ENCODE peak calls at places on chromosomes 1 and 21, in eight cellular contexts. L is tibial artery, P is uterus, S is lower lobe of right lung, A is K562, G is left ventricle myocardium inferior, K is epithelial cell of esophagus, M is choroid plexus epithelial cell. X is an unnamed sample.
A peak's percentile ranks its signal among the peaks of the same experiment; 100 is the strongest.

GRCh38 chr1:32275424-32275823 is 16.5 kb upstream of the HDAC1 start:
- DNase-seq in P (no peak), L (no peak), A (peak; percentile 21), G (no peak), K (peak; percentile 63), S (no peak), M (peak; percentile 45), X (no peak)

GRCh38 chr1:235411489-235412486 is 44.6 kb downstream of the TBCE start:
- DNase-seq in K (peak; percentile 23), M (no peak), G (no peak), P (no peak), L (no peak), S (no peak), A (no peak), X (no peak)

GRCh38 chr1:199684686-199685273 is 342.7 kb upstream of the NR5A2 start:
- DNase-seq in P (no peak), S (no peak), L (no peak), M (peak; percentile 88), A (peak; percentile 45), G (no peak), K (peak; percentile 72), X (no peak)

GRCh38 chr1:67052741-67053534 is 1.0 kb downstream of the SLC35D1 start:
- DNase-seq in A (peak; percentile 31), S (peak; percentile 55), P (peak; percentile 32), G (peak; percentile 22), L (no peak), K (peak; percentile 94), M (peak; percentile 60), X (no peak)

GRCh38 chr1:28112388-28113311 is 24.2 kb upstream of the EYA3 start:
- DNase-seq in K (peak; percentile 26), S (peak; percentile 65), L (peak; percentile 61), M (peak; percentile 46), P (no peak), A (peak; percentile 66), G (no peak), X (peak; percentile 97)

GRCh38 chr21:29145837-29146453 is 15.5 kb downstream of the MAP3K7CL start:
- DNase-seq in K (peak; percentile 92), L (no peak), A (no peak), M (no peak), S (no peak), G (no peak), P (no peak), X (no peak)

GRCh38 chr21:33403786-33404571 is 766 bp downstream of the IFNGR2 start:
- DNase-seq in P (peak; percentile 54), L (peak; percentile 80), M (peak; percentile 65), A (peak; percentile 71), K (peak; percentile 38), G (peak; percentile 64), S (peak; percentile 75), X (peak; percentile 48)

GRCh38 chr1:39061951-39062350 is 35.8 kb downstream of the NDUFS5 start:
- DNase-seq in K (no peak), P (no peak), A (no peak), M (peak; percentile 74), G (no peak), S (no peak), L (no peak), X (no peak)

GRCh38 chr1:209652873-209653401 is 712 bp upstream of the LAMB3 start:
- DNase-seq in M (peak; percentile 86), G (peak; percentile 77), P (no peak), A (peak; percentile 45), S (peak; percentile 92), K (peak; percentile 100), L (peak; percentile 79), X (peak; percentile 64)

GRCh38 chr1:119626146-119626545 is 21.9 kb downstream of the ZNF697 start:
- DNase-seq in P (no peak), S (no peak), L (no peak), K (no peak), G (no peak), M (no peak), A (no peak), X (no peak)

DNA sequence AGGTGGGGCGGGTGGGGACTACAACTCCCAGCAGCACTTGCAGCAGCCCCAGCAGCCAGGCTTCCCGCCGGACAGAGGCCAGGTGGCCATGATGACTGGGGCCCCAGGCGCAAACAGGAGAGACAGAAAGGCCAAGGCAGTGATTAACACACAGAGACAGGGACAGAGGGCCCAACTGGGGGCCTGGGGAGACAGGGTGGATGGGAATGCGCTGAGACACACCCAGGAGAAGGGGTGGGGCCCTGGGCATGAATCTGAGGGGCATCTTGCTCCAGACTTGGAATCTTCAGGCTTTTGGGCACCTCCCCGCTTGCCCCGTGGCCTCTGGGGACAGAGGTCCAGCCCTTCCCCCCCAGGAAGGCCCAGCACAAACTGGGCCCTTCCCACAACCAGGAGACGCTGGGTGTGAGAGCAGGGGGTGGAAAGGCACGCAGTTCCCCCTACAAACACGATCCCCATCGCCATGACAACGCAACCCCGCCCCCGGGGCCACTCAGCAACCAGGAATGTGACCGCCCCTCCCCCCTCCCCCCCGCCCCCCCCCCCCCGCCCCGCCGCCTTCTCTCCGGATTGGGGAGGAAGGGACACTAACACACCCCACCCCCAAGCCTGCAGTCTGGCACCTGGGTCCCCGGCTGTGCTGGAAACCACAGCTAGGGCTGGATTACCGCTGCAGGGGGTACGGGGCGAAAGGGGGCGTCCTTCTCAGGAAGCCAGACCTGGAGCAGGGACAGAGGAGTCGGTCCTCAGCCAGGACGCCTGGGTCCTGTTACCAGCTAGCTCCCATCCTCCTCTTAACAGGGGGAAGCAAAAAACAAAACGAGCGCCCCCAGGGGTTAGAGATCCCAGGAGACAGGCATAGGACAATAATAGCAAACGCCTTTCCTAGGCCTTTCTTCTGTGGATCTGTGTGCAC is 4.5 kb downstream of the HDGF start:
- DNase-seq in P (peak; percentile 98), G (peak; percentile 93), A (peak; percentile 87), L (peak; percentile 97), K (peak; percentile 84), S (peak; percentile 94), M (peak; percentile 95), X (peak; percentile 74)
- TF ChIP-seq CTCF in P (no peak), G (peak; percentile 34), A (peak; percentile 33), L (no peak), K (peak; percentile 13), S (no peak), M (peak; percentile 34), X (no peak)

DNA sequence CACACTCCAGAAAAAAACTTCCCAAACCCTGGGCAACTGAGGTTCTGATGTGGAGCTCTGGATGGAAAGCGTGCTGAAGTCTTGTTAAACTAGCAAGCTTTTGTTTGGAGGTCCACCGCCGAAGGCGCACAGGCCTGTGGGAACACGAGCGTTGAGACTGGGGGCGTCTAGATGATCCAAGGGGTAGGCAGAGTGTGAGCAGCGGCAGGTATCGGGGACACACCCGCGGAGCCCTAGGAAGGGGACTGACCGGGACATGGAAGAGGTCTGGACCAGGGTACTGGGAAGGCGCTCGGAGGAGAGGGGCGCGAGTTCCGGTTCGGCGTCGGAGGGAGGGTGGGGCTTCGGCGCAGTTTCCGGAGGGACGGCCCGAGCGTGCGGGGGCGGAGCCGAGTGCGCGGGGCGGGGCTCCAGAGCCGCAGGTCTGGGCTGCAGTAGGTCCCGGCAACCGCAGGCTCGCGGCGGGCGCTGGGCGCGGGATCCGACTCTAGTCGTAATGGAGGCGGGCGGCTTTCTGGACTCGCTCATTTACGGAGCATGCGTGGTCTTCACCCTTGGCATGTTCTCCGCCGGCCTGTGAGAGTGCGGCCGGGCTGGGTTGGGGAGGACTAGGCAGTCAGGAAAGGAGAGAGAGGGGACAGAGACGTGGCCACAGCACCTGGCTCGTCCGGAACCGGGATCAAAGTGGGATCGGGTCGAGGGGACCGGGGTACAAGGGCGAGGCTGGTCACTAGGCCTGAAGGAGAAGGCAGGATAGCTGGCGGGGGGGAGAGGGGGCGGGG is at the start of gene SLC50A1:
- DNase-seq in P (peak; percentile 93), L (peak; percentile 97), S (peak; percentile 97), A (peak; percentile 94), G (peak; percentile 95), K (peak; percentile 96), M (peak; percentile 96), X (peak; percentile 95)
- TF ChIP-seq CTCF in P (peak; percentile 45), L (peak; percentile 46), S (peak; percentile 46), A (peak; percentile 23), G (peak; percentile 65), K (peak; percentile 26), M (no peak), X (no peak)

GRCh38 chr1:113035086-113035485 is 37.9 kb upstream of the LRIG2 start:
- DNase-seq in K (peak; percentile 100), A (no peak), P (no peak), S (no peak), G (no peak), L (no peak), M (no peak), X (no peak)
- TF ChIP-seq CTCF in K (no peak), A (no peak), P (no peak), S (no peak), G (no peak), L (no peak), M (no peak), X (no peak)

DNA sequence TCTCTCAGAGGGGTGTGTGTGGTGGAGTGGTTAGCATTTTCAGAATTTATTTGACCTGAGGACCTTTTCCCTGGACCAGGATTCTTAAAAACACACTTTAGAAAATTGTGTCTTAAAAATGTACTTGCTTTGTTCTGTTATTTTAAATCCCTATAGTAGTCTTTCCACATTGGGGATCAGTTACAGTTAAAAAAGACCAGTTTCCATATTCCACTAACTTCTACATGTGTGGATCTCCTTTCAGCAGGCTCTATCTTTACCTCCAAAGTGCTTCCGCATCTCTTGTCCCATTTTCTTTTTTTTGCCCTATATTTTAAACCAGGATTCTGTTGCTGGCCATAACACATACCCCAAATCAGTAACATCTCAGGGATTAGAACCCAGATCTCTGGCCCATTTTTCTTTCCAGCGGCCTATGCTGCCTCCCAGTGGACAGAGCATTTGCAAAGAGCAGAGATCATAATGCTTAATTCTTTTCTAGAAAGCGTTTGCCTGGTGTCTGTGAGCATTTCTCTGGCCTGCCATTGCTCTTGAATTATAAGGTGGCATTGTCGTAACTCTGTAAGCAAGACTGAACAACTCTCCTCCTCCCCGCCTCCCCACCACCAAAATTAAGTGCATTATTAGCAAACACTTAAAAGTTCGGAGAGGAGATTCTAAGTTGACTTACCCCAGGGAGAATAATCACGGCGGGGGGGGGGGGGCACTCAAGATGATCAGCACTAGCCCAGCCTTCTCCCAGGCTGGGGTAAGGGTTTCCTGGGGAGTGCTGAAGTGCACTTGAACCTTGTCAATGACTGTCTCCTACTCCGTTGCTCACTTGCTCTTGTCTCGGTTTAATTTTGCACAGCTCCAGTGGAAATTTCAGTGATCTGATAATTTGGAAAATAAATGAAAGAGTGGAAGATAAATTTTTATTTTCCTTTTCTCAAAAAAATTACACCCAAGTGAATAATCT is 58.9 kb downstream of the PBX1 start:
- DNase-seq in A (peak; percentile 29), L (no peak), S (no peak), M (peak; percentile 53), G (no peak), P (no peak), K (peak; percentile 40), X (no peak)
- TF ChIP-seq CTCF in A (peak; percentile 58), L (peak; percentile 46), S (peak; percentile 48), M (peak; percentile 78), G (peak; percentile 61), P (peak; percentile 53), K (peak; percentile 76), X (no peak)

GRCh38 chr1:91502882-91503184 is 2.2 kb downstream of the CDC7 start:
- DNase-seq in G (no peak), L (no peak), K (no peak), A (no peak), P (no peak), S (no peak), M (peak; percentile 41), X (no peak)
- TF ChIP-seq CTCF in G (no peak), L (no peak), K (no peak), A (peak; percentile 59), P (no peak), S (no peak), M (peak; percentile 44), X (no peak)

GRCh38 chr1:29689372-29690030 is 453.2 kb downstream of the PTPRU start:
- DNase-seq in G (no peak), L (peak; percentile 50), K (no peak), S (no peak), M (no peak), A (no peak), P (no peak), X (no peak)
- TF ChIP-seq CTCF in G (no peak), L (no peak), K (peak; percentile 30), S (no peak), M (no peak), A (no peak), P (no peak), X (no peak)

GRCh38 chr1:42747125-42747524 is 7.1 kb upstream of the CLDN19 start:
- DNase-seq in K (no peak), G (peak; percentile 40), M (peak; percentile 33), P (no peak), S (no peak), A (peak; percentile 55), L (no peak), X (no peak)
- TF ChIP-seq CTCF in K (peak; percentile 59), G (peak; percentile 75), M (peak; percentile 76), P (peak; percentile 36), S (peak; percentile 51), A (peak; percentile 74), L (peak; percentile 49), X (peak; percentile 61)